ENCODE peak calls at places on chromosomes 4 and X, in six cellular contexts. V is H1, R is H9, A is IMR-90, F is mesenchymal stem cell, U is neuronal stem cell. C is an unnamed sample.

GRCh38 chr4:8765084-8765483 is 106.6 kb downstream of the HMX1 start:
- DNase-seq in V (no peak), R (no peak), U (no peak), A (no peak), F (no peak), C (no peak)

GRCh38 chrX:103554687-103555417 is 30.5 kb upstream of the TCEAL4 start:
- DNase-seq in A (peak; percentile 24), V (no peak), R (peak; percentile 85), F (peak; percentile 75), U (peak; percentile 73), C (peak; percentile 93)

GRCh38 chr4:68162196-68162595 is 32.5 kb upstream of the TMPRSS11F start:
- DNase-seq in U (no peak), F (no peak), V (no peak), R (no peak), A (no peak), C (no peak)

GRCh38 chr4:67030636-67031035 is 514.7 kb downstream of the CENPC start:
- DNase-seq in A (no peak), F (peak; percentile 41), U (no peak), R (no peak), V (no peak), C (no peak)

GRCh38 chr4:108762559-108763225 is at the start of gene ETNPPL:
- DNase-seq in V (peak; percentile 29), F (peak; percentile 28), U (peak; percentile 53), A (no peak), R (peak; percentile 86), C (peak; percentile 62)

GRCh38 chr4:84501721-84502267 is 2.7 kb upstream of the NKX6-1 start:
- DNase-seq in V (no peak), A (no peak), U (no peak), F (no peak), R (peak; percentile 59), C (no peak)

GRCh38 chrX:136907626-136908025 is 27.1 kb upstream of the RBMX start:
- DNase-seq in U (no peak), F (no peak), V (no peak), A (no peak), R (no peak), C (no peak)

GRCh38 chrX:40877869-40878268 is 142.5 kb upstream of the MED14 start:
- DNase-seq in U (no peak), A (peak; percentile 39), R (no peak), V (no peak), F (peak; percentile 24), C (no peak)

GRCh38 chr4:144374065-144374464 is 233.5 kb upstream of the GYPA start:
- DNase-seq in F (no peak), R (peak; percentile 45), A (no peak), V (no peak), U (no peak), C (peak; percentile 92)

GRCh38 chr4:91914176-91914804 is 389.5 kb upstream of the GRID2 start:
- DNase-seq in A (no peak), R (no peak), U (no peak), F (no peak), V (no peak), C (no peak)

GRCh38 chr4:53943345-53944085 is 120.9 kb downstream of the CHIC2 start:
- DNase-seq in A (peak; percentile 69), V (no peak), U (no peak), R (no peak), F (peak; percentile 51), C (no peak)

GRCh38 chrX:101219840-101220191 is 230 bp downstream of the DRP2 start:
- DNase-seq in A (peak; percentile 71), V (no peak), R (no peak), F (peak; percentile 71), U (no peak), C (peak; percentile 45)

GRCh38 chr4:107035711-107036601 is at the start of gene DKK2:
- DNase-seq in F (peak; percentile 58), U (peak; percentile 32), V (no peak), R (peak; percentile 41), A (peak; percentile 28), C (peak; percentile 45)

GRCh38 chrX:47650164-47651042 is at the start of gene ELK1:
- DNase-seq in U (peak; percentile 95), F (peak; percentile 99), R (peak; percentile 99), A (peak; percentile 98), V (peak; percentile 94), C (peak; percentile 99)

GRCh38 chrX:107691024-107691448 is 62.7 kb downstream of the PRPS1 start:
- DNase-seq in R (no peak), A (no peak), F (no peak), V (no peak), U (no peak), C (no peak)

GRCh38 chr4:39514888-39515401 is 12.3 kb downstream of the UGDH start:
- DNase-seq in A (peak; percentile 66), V (no peak), F (peak; percentile 48), R (no peak), U (no peak), C (no peak)

GRCh38 chrX:84729809-84730208 is 227.6 kb upstream of the HDX start:
- DNase-seq in U (peak; percentile 11), A (peak; percentile 31), F (peak; percentile 37), V (no peak), R (peak; percentile 42), C (peak; percentile 94)

GRCh38 chr4:1249148-1249730 is 309 bp upstream of the CTBP1 start:
- DNase-seq in F (peak; percentile 86), U (peak; percentile 80), R (peak; percentile 67), A (peak; percentile 86), V (no peak), C (peak; percentile 89)

GRCh38 chr4:40669504-40669903 is 39.8 kb upstream of the RBM47 start:
- DNase-seq in F (no peak), V (no peak), R (no peak), U (no peak), A (no peak), C (no peak)

GRCh38 chr4:137283737-137284136 is 248.6 kb downstream of the PCDH18 start:
- DNase-seq in U (no peak), R (no peak), A (peak; percentile 39), F (peak; percentile 26), V (no peak), C (peak; percentile 30)

GRCh38 chr4:4396628-4397440 is 9.9 kb downstream of the NSG1 start:
- DNase-seq in A (peak; percentile 42), V (peak; percentile 17), R (peak; percentile 49), U (no peak), F (peak; percentile 87), C (peak; percentile 86)

GRCh38 chr4:123867910-123868587 is 471.5 kb downstream of the SPRY1 start:
- DNase-seq in R (no peak), U (no peak), F (no peak), V (no peak), A (no peak), C (no peak)

GRCh38 chr4:83905952-83906351 is 370.0 kb downstream of the GPAT3 start:
- DNase-seq in R (peak; percentile 61), F (no peak), A (no peak), U (peak; percentile 17), V (no peak), C (peak; percentile 63)

GRCh38 chrX:150182176-150182575 is 180.9 kb upstream of the MAMLD1 start:
- DNase-seq in A (peak; percentile 21), F (no peak), U (no peak), R (no peak), V (no peak), C (no peak)

GRCh38 chr4:80145739-80146138 is 51.6 kb upstream of the PRDM8 start:
- DNase-seq in V (no peak), R (no peak), U (no peak), A (no peak), F (no peak), C (no peak)

GRCh38 chr4:111943796-111944203 is 201.5 kb upstream of the FAM241A start:
- DNase-seq in F (peak; percentile 49), R (peak; percentile 72), U (peak; percentile 24), V (peak; percentile 31), A (no peak), C (peak; percentile 81)

GRCh38 chr4:76956961-76957738 is 7.6 kb downstream of the SEPTIN11 start:
- DNase-seq in F (peak; percentile 64), V (no peak), U (no peak), R (no peak), A (no peak), C (no peak)

GRCh38 chr4:17494258-17494657 is 17.6 kb downstream of the QDPR start:
- DNase-seq in U (no peak), R (no peak), V (no peak), A (peak; percentile 78), F (peak; percentile 83), C (peak; percentile 64)

GRCh38 chr4:3805026-3805425 is 38.8 kb downstream of the ADRA2C start:
- DNase-seq in F (no peak), A (no peak), U (no peak), V (no peak), R (no peak), C (peak; percentile 65)

GRCh38 chrX:112714357-112714918 is 34.7 kb upstream of the LHFPL1 start:
- DNase-seq in U (no peak), R (no peak), F (no peak), A (peak; percentile 57), V (no peak), C (no peak)

GRCh38 chrX:107674480-107675364 is 46.4 kb downstream of the PRPS1 start:
- DNase-seq in R (no peak), F (peak; percentile 97), U (no peak), V (no peak), A (no peak), C (no peak)

GRCh38 chrX:74458738-74459137 is 37.4 kb downstream of the SLC16A2 start:
- DNase-seq in R (no peak), A (peak; percentile 77), F (peak; percentile 13), V (no peak), U (no peak), C (peak; percentile 42)

GRCh38 chr4:74397748-74398426 is 32.9 kb downstream of the EREG start:
- DNase-seq in A (peak; percentile 4), R (no peak), U (no peak), V (no peak), F (no peak), C (no peak)
- H2BK15ac ChIP-seq in A (no peak overlapping the region), R (no peak overlapping the region), U (no peak overlapping the region), V (no peak overlapping the region), F (no peak overlapping the region), C (no peak overlapping the region)

GRCh38 chrX:94097852-94098251 is 423.8 kb downstream of the FAM133A start:
- DNase-seq in R (no peak), A (no peak), V (no peak), F (no peak), U (no peak), C (no peak)
- H2BK15ac ChIP-seq in R (no peak overlapping the region), A (no peak overlapping the region), V (no peak overlapping the region), F (no peak overlapping the region), U (no peak overlapping the region), C (no peak overlapping the region)

DNA sequence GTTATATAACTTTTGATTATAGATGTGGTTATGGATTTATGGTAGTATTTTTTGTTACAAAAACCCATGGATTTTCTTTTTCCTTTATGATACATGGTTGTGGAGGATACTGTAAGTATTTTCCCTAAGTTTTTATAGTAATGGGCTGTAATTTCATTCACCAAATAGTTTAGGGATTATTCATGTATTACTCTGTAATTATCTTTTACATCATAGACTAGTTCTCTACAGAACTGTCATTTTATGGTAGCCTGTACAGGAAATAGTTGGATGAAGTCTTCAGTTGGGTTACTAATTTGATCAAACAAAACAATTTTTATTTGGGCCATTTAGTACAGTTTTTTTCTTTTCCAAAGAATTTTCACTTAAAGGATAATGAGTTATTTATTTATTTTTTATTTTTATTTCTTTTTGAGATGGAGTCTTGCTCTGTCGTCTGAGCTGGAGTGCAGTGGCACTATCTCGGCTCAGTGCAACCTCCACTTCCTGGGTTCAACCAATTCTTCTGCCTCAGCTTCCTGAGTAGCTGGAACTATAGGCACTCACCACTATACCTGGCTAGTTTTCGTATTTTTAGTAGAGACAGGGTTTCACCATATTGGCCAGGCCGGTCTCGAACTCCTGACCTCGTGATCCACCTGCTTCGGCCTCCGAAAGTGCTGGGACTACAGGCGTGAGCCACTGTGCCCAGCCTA is 42.1 kb downstream of the RBPJ start:
- DNase-seq in A (peak; percentile 56), U (no peak), F (no peak), V (no peak), R (no peak), C (no peak)
- H2BK15ac ChIP-seq in A (peak overlapping the region; percentile 77), U (no peak overlapping the region), F (no peak overlapping the region), V (no peak overlapping the region), R (no peak overlapping the region), C (no peak overlapping the region)

GRCh38 chr4:100317032-100317864 is 127.0 kb upstream of the DDIT4L start:
- DNase-seq in A (peak; percentile 27), V (no peak), U (no peak), R (no peak), F (no peak), C (no peak)
- H2BK15ac ChIP-seq in A (no peak overlapping the region), V (no peak overlapping the region), U (no peak overlapping the region), R (no peak overlapping the region), F (no peak overlapping the region), C (no peak overlapping the region)